ENCODE peak calls at places on chromosomes 4 and X, in six cellular contexts. One of them, this sample, is unnamed.

GRCh38 chr4:54225671-54226398 is 3.3 kb upstream of the PDGFRA start:
- DNase-seq in dorsolateral prefrontal cortex: no peak
- DNase-seq in heart left ventricle: no peak
- DNase-seq in DND-41: no peak
- DNase-seq in endodermal cell: peak
- DNase-seq in coronary artery: no peak
- DNase-seq in this sample: peak

GRCh38 chr4:19927381-19927780 is 324.3 kb upstream of the SLIT2 start:
- DNase-seq in dorsolateral prefrontal cortex: no peak
- DNase-seq in heart left ventricle: no peak
- DNase-seq in DND-41: no peak
- DNase-seq in endodermal cell: no peak
- DNase-seq in coronary artery: no peak
- DNase-seq in this sample: no peak

GRCh38 chrX:460116-460515 is 73.4 kb upstream of the PPP2R3B start:
- DNase-seq in dorsolateral prefrontal cortex: no peak
- DNase-seq in heart left ventricle: no peak
- DNase-seq in DND-41: no peak
- DNase-seq in endodermal cell: no peak
- DNase-seq in coronary artery: no peak
- DNase-seq in this sample: no peak

GRCh38 chrX:15319075-15319474 is 3.6 kb upstream of the ASB11 start:
- DNase-seq in dorsolateral prefrontal cortex: no peak
- DNase-seq in heart left ventricle: no peak
- DNase-seq in DND-41: no peak
- DNase-seq in endodermal cell: no peak
- DNase-seq in coronary artery: no peak
- DNase-seq in this sample: no peak

GRCh38 chr4:156201050-156201449 is 247.4 kb upstream of the CTSO start:
- DNase-seq in dorsolateral prefrontal cortex: no peak
- DNase-seq in heart left ventricle: no peak
- DNase-seq in DND-41: no peak
- DNase-seq in endodermal cell: no peak
- DNase-seq in coronary artery: no peak
- DNase-seq in this sample: no peak

GRCh38 chr4:82984459-82984858 is 26.2 kb downstream of the LIN54 start:
- DNase-seq in dorsolateral prefrontal cortex: no peak
- DNase-seq in heart left ventricle: no peak
- DNase-seq in DND-41: peak
- DNase-seq in endodermal cell: no peak
- DNase-seq in coronary artery: no peak
- DNase-seq in this sample: no peak

GRCh38 chrX:123728001-123728400 is 4.9 kb downstream of the THOC2 start:
- DNase-seq in dorsolateral prefrontal cortex: no peak
- DNase-seq in heart left ventricle: no peak
- DNase-seq in DND-41: no peak
- DNase-seq in endodermal cell: no peak
- DNase-seq in coronary artery: no peak
- DNase-seq in this sample: no peak

GRCh38 chrX:28585767-28586166 is 1.5 kb upstream of the IL1RAPL1 start:
- DNase-seq in dorsolateral prefrontal cortex: no peak
- DNase-seq in heart left ventricle: no peak
- DNase-seq in DND-41: no peak
- DNase-seq in endodermal cell: peak
- DNase-seq in coronary artery: no peak
- DNase-seq in this sample: no peak

GRCh38 chr4:74108457-74109115 is 9.6 kb upstream of the CXCL2 start:
- DNase-seq in dorsolateral prefrontal cortex: no peak
- DNase-seq in heart left ventricle: no peak
- DNase-seq in DND-41: no peak
- DNase-seq in endodermal cell: no peak
- DNase-seq in coronary artery: no peak
- DNase-seq in this sample: no peak

GRCh38 chr4:60683953-60684352 is 516.2 kb upstream of the ADGRL3 start:
- DNase-seq in dorsolateral prefrontal cortex: no peak
- DNase-seq in heart left ventricle: no peak
- DNase-seq in DND-41: no peak
- DNase-seq in endodermal cell: no peak
- DNase-seq in coronary artery: no peak
- DNase-seq in this sample: no peak

GRCh38 chr4:183242291-183242690 is 77.8 kb downstream of the CLDN22 start:
- DNase-seq in dorsolateral prefrontal cortex: no peak
- DNase-seq in heart left ventricle: no peak
- DNase-seq in DND-41: no peak
- DNase-seq in endodermal cell: no peak
- DNase-seq in coronary artery: no peak
- DNase-seq in this sample: no peak

GRCh38 chr4:12926189-12927066 is 557.7 kb downstream of the RAB28 start:
- DNase-seq in dorsolateral prefrontal cortex: no peak
- DNase-seq in heart left ventricle: no peak
- DNase-seq in DND-41: no peak
- DNase-seq in endodermal cell: no peak
- DNase-seq in coronary artery: no peak
- DNase-seq in this sample: no peak

GRCh38 chr4:169059294-169060201 is 49.5 kb upstream of the CBR4 start:
- DNase-seq in dorsolateral prefrontal cortex: peak
- DNase-seq in heart left ventricle: peak
- DNase-seq in DND-41: no peak
- DNase-seq in endodermal cell: no peak
- DNase-seq in coronary artery: no peak
- DNase-seq in this sample: no peak

GRCh38 chrX:3711331-3711917 is 2.0 kb downstream of the PRKX start:
- DNase-seq in dorsolateral prefrontal cortex: no peak
- DNase-seq in heart left ventricle: peak
- DNase-seq in DND-41: peak
- DNase-seq in endodermal cell: no peak
- DNase-seq in coronary artery: no peak
- DNase-seq in this sample: no peak

GRCh38 chrX:108020631-108021030 is 24.2 kb upstream of the VSIG1 start:
- DNase-seq in dorsolateral prefrontal cortex: no peak
- DNase-seq in heart left ventricle: no peak
- DNase-seq in DND-41: no peak
- DNase-seq in endodermal cell: peak
- DNase-seq in coronary artery: no peak
- DNase-seq in this sample: no peak

GRCh38 chr4:143089847-143090246 is 94.9 kb upstream of the USP38 start:
- DNase-seq in dorsolateral prefrontal cortex: no peak
- DNase-seq in heart left ventricle: no peak
- DNase-seq in DND-41: no peak
- DNase-seq in endodermal cell: no peak
- DNase-seq in coronary artery: no peak
- DNase-seq in this sample: no peak

GRCh38 chr4:118865091-118865708 is 23.5 kb upstream of the SYNPO2 start:
- DNase-seq in dorsolateral prefrontal cortex: no peak
- DNase-seq in heart left ventricle: peak
- DNase-seq in DND-41: peak
- DNase-seq in endodermal cell: peak
- DNase-seq in coronary artery: no peak
- DNase-seq in this sample: peak

GRCh38 chrX:12383196-12383595 is 244.9 kb downstream of the FRMPD4 start:
- DNase-seq in dorsolateral prefrontal cortex: no peak
- DNase-seq in heart left ventricle: no peak
- DNase-seq in DND-41: no peak
- DNase-seq in endodermal cell: no peak
- DNase-seq in coronary artery: no peak
- DNase-seq in this sample: no peak

GRCh38 chr4:70591955-70592582 is at the start of gene AMBN:
- DNase-seq in dorsolateral prefrontal cortex: no peak
- DNase-seq in heart left ventricle: no peak
- DNase-seq in DND-41: no peak
- DNase-seq in endodermal cell: no peak
- DNase-seq in coronary artery: no peak
- DNase-seq in this sample: no peak

GRCh38 chr4:79682801-79683217 is 274.8 kb upstream of the GK2 start:
- DNase-seq in dorsolateral prefrontal cortex: no peak
- DNase-seq in heart left ventricle: peak
- DNase-seq in DND-41: no peak
- DNase-seq in endodermal cell: peak
- DNase-seq in coronary artery: no peak
- DNase-seq in this sample: no peak

GRCh38 chr4:32010221-32010620 is 1290.1 kb downstream of the PCDH7 start:
- DNase-seq in dorsolateral prefrontal cortex: no peak
- DNase-seq in heart left ventricle: no peak
- DNase-seq in DND-41: no peak
- DNase-seq in endodermal cell: peak
- DNase-seq in coronary artery: no peak
- DNase-seq in this sample: no peak

GRCh38 chr4:148651991-148652390 is 209.8 kb upstream of the NR3C2 start:
- DNase-seq in dorsolateral prefrontal cortex: no peak
- DNase-seq in heart left ventricle: no peak
- DNase-seq in DND-41: no peak
- DNase-seq in endodermal cell: no peak
- DNase-seq in coronary artery: no peak
- DNase-seq in this sample: no peak

DNA sequence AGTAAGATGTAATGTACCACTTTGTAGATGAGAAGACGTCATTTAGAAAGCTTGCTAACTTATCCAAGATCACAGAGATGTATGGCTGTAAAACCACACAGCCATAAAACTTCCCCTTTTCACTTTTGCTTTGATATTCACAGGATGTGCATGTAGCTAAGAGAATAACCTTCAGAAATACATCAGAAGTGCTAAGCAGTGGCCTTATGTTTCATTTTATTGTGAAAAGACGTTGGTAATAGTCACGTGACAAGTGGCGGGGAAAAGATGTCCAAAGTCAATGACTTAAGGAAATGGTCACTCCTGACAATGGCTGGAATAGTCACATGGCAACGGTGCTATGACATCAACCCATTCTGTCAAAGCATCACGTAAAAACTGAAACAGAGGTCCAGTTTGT is 12.9 kb upstream of the WDR17 start:
- DNase-seq in dorsolateral prefrontal cortex: no peak
- DNase-seq in heart left ventricle: no peak
- DNase-seq in DND-41: no peak
- DNase-seq in endodermal cell: no peak
- DNase-seq in coronary artery: no peak
- DNase-seq in this sample: no peak
- H3K27ac ChIP-seq in dorsolateral prefrontal cortex: no peak
- H3K27ac ChIP-seq in heart left ventricle: no peak
- H3K27ac ChIP-seq in DND-41: no peak
- H3K27ac ChIP-seq in endodermal cell: no peak
- H3K27ac ChIP-seq in coronary artery: no peak
- H3K27ac ChIP-seq in this sample: no peak

GRCh38 chrX:17375361-17375630 is 296 bp downstream of the NHS start:
- DNase-seq in dorsolateral prefrontal cortex: no peak
- DNase-seq in heart left ventricle: peak
- DNase-seq in DND-41: no peak
- DNase-seq in endodermal cell: no peak
- DNase-seq in coronary artery: no peak
- DNase-seq in this sample: no peak
- H3K4me3 ChIP-seq in dorsolateral prefrontal cortex: peak
- H3K4me3 ChIP-seq in heart left ventricle: peak
- H3K4me3 ChIP-seq in DND-41: no peak
- H3K4me3 ChIP-seq in endodermal cell: peak
- H3K4me3 ChIP-seq in coronary artery: peak
- H3K4me3 ChIP-seq in this sample: no peak

GRCh38 chrX:69505772-69506616 is 1.9 kb downstream of the NALF2 start:
- DNase-seq in dorsolateral prefrontal cortex: no peak
- DNase-seq in heart left ventricle: no peak
- DNase-seq in DND-41: no peak
- DNase-seq in endodermal cell: peak
- DNase-seq in coronary artery: no peak
- DNase-seq in this sample: no peak
- H3K27ac ChIP-seq in dorsolateral prefrontal cortex: no peak
- H3K27ac ChIP-seq in heart left ventricle: peak
- H3K27ac ChIP-seq in DND-41: no peak
- H3K27ac ChIP-seq in endodermal cell: no peak
- H3K27ac ChIP-seq in coronary artery: no peak
- H3K27ac ChIP-seq in this sample: no peak

GRCh38 chrX:39170432-39170831 is 369.2 kb downstream of the MID1IP1 start:
- DNase-seq in dorsolateral prefrontal cortex: no peak
- DNase-seq in heart left ventricle: no peak
- DNase-seq in DND-41: no peak
- DNase-seq in endodermal cell: no peak
- DNase-seq in coronary artery: no peak
- DNase-seq in this sample: no peak

GRCh38 chrX:39175418-39176057 is 374.3 kb downstream of the MID1IP1 start:
- DNase-seq in dorsolateral prefrontal cortex: no peak
- DNase-seq in heart left ventricle: no peak
- DNase-seq in DND-41: peak
- DNase-seq in endodermal cell: no peak
- DNase-seq in coronary artery: no peak
- DNase-seq in this sample: no peak

GRCh38 chrX:39171686-39172085 is 370.4 kb downstream of the MID1IP1 start:
- DNase-seq in dorsolateral prefrontal cortex: no peak
- DNase-seq in heart left ventricle: no peak
- DNase-seq in DND-41: no peak
- DNase-seq in endodermal cell: no peak
- DNase-seq in coronary artery: peak
- DNase-seq in this sample: no peak

GRCh38 chrX:39176105-39176504 is 374.8 kb downstream of the MID1IP1 start:
- DNase-seq in dorsolateral prefrontal cortex: no peak
- DNase-seq in heart left ventricle: no peak
- DNase-seq in DND-41: no peak
- DNase-seq in endodermal cell: no peak
- DNase-seq in coronary artery: no peak
- DNase-seq in this sample: no peak

DNA sequence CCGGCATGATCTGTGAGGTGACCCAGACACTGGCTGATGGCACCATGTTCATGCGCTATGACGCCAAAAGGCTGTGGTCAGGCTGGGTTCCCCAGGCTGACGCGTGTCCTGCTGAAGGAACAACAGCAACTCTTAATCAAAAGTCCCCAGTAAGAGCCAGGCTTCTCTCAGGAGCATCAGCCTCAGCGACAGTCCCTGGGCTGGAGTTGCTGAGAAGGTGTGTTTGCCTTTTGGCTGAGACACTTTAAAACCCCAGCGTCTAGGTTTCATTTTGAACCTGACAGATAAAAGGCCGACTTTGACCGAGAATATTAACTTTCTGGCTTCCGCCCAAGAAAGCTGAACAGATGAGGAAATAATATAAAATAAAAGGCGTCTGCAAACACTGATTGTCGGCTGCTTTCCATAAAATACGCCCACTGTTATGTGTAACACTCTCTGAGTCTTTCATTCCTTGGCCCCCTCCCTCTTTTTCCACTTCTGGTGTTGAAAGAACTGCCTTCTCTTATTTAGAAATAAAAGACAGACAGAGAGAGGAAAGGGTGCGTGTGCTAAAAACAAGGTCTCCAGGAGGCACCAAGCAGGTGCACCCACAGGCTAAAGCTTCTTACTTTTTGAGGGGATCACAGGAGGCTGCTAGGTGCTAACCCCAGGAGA is 373.6 kb downstream of the MID1IP1 start:
- DNase-seq in dorsolateral prefrontal cortex: no peak
- DNase-seq in heart left ventricle: no peak
- DNase-seq in DND-41: peak
- DNase-seq in endodermal cell: no peak
- DNase-seq in coronary artery: no peak
- DNase-seq in this sample: no peak
- H3K4me3 ChIP-seq in dorsolateral prefrontal cortex: no peak
- H3K4me3 ChIP-seq in heart left ventricle: no peak
- H3K4me3 ChIP-seq in DND-41: no peak
- H3K4me3 ChIP-seq in endodermal cell: no peak
- H3K4me3 ChIP-seq in coronary artery: no peak
- H3K4me3 ChIP-seq in this sample: no peak